ENCODE peak calls at places on chromosome 13, in five cellular contexts. P is tibial nerve; T is CD8-positive, alpha-beta T cell; V is BE2C; E is PC-9. Q is an unnamed sample.

GRCh38 chr13:80497007-80497406 is 156.1 kb upstream of the SPRY2 start:
- DNase-seq in P (no peak), T (no peak), V (peak), E (no peak), Q (no peak)

GRCh38 chr13:43782686-43783085 is 4.1 kb downstream of the ENOX1 start:
- DNase-seq in P (no peak), T (no peak), V (no peak), E (peak), Q (no peak)

GRCh38 chr13:106570354-106570822 is 2.5 kb upstream of the ARGLU1 start:
- DNase-seq in P (peak), T (peak), V (peak), E (no peak), Q (peak)

GRCh38 chr13:52808842-52809219 is 39.6 kb downstream of the PCDH8 start:
- DNase-seq in P (no peak), T (no peak), V (no peak), E (no peak), Q (no peak)

GRCh38 chr13:41389580-41389979 is 67.8 kb upstream of the RGCC start:
- DNase-seq in P (no peak), T (no peak), V (no peak), E (no peak), Q (no peak)

GRCh38 chr13:71643466-71643865 is 223.5 kb downstream of the DACH1 start:
- DNase-seq in P (no peak), T (no peak), V (no peak), E (no peak), Q (no peak)

GRCh38 chr13:46378411-46378810 is 8.6 kb downstream of the RUBCNL start:
- DNase-seq in P (no peak), T (no peak), V (no peak), E (no peak), Q (no peak)

GRCh38 chr13:106736941-106737340 is 169.0 kb upstream of the ARGLU1 start:
- DNase-seq in P (no peak), T (no peak), V (no peak), E (no peak), Q (no peak)

GRCh38 chr13:23767806-23768205 is 121.4 kb downstream of the MIPEP start:
- DNase-seq in P (no peak), T (no peak), V (no peak), E (no peak), Q (no peak)

GRCh38 chr13:27969073-27969865 is at the start of gene CDX2:
- DNase-seq in P (no peak), T (no peak), V (no peak), E (no peak), Q (no peak)
- H3K4me3 ChIP-seq in P (no peak), T (no peak), V (no peak), E (no peak), Q (no peak)

DNA sequence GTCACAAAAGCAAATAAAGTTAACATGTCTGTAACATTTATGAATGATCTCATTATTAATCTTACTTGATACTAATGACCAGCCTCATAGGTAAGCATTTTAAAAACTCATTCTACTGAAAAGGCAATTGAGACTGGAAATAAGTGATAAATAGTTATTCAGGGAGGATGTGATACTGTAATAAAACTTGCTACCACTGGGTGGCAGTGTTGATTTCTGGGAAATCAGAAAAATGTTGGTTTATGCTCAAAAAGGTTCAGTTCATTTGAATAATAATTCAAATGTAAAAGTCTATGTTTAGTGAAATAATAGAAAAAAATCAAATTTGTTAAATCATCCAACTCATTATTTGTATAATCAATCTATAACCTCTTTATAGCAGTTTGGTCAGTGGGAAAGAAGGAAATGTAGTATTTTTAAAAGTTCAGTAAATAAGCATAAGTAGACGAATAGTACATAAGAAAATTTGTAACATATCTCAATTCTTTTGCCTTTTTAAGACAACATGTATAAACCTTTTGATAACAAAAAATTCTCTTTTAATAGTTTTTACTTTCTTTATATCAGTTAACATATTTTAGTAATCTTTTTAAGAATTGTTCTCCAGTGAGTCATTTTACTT is 9.6 kb downstream of the ABHD13 start:
- DNase-seq in P (no peak), T (no peak), V (peak), E (no peak), Q (no peak)
- TF ChIP-seq CTCF in P (peak), T (peak), V (peak), E (peak), Q (peak)

DNA sequence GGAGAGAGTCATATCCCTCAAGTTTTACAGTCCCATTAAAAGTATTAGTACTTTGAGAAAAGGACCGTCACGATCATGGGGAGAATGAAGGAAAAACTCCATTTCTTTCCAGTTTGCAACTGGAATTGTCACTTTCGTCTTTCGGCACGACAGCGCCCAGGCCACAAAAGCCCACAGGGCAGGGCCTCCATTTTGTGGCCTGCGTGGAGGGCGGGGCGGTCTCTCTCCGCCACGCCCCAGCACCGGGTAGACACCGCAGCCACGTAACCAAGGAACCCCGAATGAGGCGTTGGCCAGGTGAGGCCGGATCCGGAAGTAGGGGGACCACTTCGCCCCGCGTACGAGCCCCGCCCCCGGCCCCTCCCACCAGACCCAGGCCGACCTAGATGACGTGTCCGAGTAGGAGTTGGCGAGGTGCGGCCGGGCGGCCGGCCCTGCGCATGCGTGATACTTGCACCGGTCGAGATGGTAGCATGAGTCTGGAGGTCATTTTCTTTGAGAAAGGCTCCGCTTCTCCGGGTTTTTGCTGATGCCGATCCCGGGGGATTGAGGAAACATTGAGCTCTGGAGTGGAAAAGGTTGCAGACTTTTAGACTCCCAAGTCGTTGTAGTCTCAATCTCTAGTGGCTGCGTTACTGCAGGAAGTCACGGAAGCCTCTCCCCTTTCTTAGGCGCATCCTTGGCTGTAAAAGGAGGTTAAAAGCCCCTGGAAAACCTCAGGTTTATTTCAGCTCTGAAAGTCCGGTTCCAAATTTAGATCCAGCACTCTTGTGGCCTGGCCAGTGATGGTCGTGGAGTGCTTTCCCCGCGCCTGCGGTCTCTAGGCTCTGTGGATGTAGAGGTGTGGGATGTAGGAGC is 2.7 kb upstream of the TM9SF2 start:
- DNase-seq in P (peak), T (peak), V (peak), E (peak), Q (peak)
- H3K4me3 ChIP-seq in P (peak), T (peak), V (peak), E (peak), Q (peak)

GRCh38 chr13:44917589-44918322 is 71.5 kb downstream of the NUFIP1 start:
- DNase-seq in P (peak), T (peak), V (peak), E (peak), Q (peak)
- TF ChIP-seq CTCF in P (peak), T (peak), V (peak), E (peak), Q (peak)

GRCh38 chr13:30396434-30397075 is 25.7 kb upstream of the UBE2L5 start:
- DNase-seq in P (no peak), T (no peak), V (no peak), E (no peak), Q (no peak)
- H3K4me3 ChIP-seq in P (no peak), T (no peak), V (no peak), E (peak), Q (no peak)

GRCh38 chr13:93476175-93476574 is 249.6 kb downstream of the GPC6 start:
- DNase-seq in P (no peak), T (no peak), V (no peak), E (peak), Q (no peak)

GRCh38 chr13:93472296-93472695 is 245.7 kb downstream of the GPC6 start:
- DNase-seq in P (no peak), T (no peak), V (no peak), E (no peak), Q (no peak)

GRCh38 chr13:93477238-93477637 is 250.6 kb downstream of the GPC6 start:
- DNase-seq in P (no peak), T (no peak), V (no peak), E (no peak), Q (no peak)

GRCh38 chr13:93473441-93474270 is 247.0 kb downstream of the GPC6 start:
- DNase-seq in P (no peak), T (no peak), V (no peak), E (no peak), Q (no peak)

GRCh38 chr13:93472897-93473296 is 246.3 kb downstream of the GPC6 start:
- DNase-seq in P (no peak), T (no peak), V (no peak), E (no peak), Q (no peak)
- TF ChIP-seq CTCF in P (no peak), T (no peak), V (no peak), E (no peak), Q (no peak)

GRCh38 chr13:99371956-99372355 is 64.8 kb upstream of the GPR183 start:
- DNase-seq in P (no peak), T (peak), V (no peak), E (no peak), Q (no peak)
- H3K4me3 ChIP-seq in P (no peak), T (no peak), V (no peak), E (no peak), Q (no peak)

Q was measured in tibial artery.